ENCODE peak calls at places on chromosomes 5 and 9, in five cellular contexts. One of them, this sample, is unnamed.

GRCh38 chr9:88801214-88801796 is 190.0 kb upstream of the S1PR3 start:
- DNase-seq in GM12878: no peak
- DNase-seq in A549: no peak
- DNase-seq in HCT116: no peak
- DNase-seq in HepG2: no peak
- DNase-seq in this sample: no peak

GRCh38 chr5:67010684-67011409 is 185.8 kb downstream of the CD180 start:
- DNase-seq in GM12878: no peak
- DNase-seq in A549: no peak
- DNase-seq in HCT116: no peak
- DNase-seq in HepG2: no peak
- DNase-seq in this sample: peak

GRCh38 chr5:111834926-111835599 is 78.1 kb upstream of the NREP start:
- DNase-seq in GM12878: no peak
- DNase-seq in A549: no peak
- DNase-seq in HCT116: no peak
- DNase-seq in HepG2: no peak
- DNase-seq in this sample: no peak

GRCh38 chr5:33180900-33181299 is 259.9 kb upstream of the TARS1 start:
- DNase-seq in GM12878: no peak
- DNase-seq in A549: peak
- DNase-seq in HCT116: peak
- DNase-seq in HepG2: no peak
- DNase-seq in this sample: no peak

GRCh38 chr9:89407070-89407469 is 88.8 kb downstream of the SECISBP2 start:
- DNase-seq in GM12878: no peak
- DNase-seq in A549: no peak
- DNase-seq in HCT116: no peak
- DNase-seq in HepG2: no peak
- DNase-seq in this sample: no peak

GRCh38 chr5:74227081-74227480 is 413.4 kb downstream of the ENC1 start:
- DNase-seq in GM12878: no peak
- DNase-seq in A549: no peak
- DNase-seq in HCT116: no peak
- DNase-seq in HepG2: no peak
- DNase-seq in this sample: no peak

GRCh38 chr9:37324261-37324683 is 98.2 kb upstream of the GRHPR start:
- DNase-seq in GM12878: peak
- DNase-seq in A549: no peak
- DNase-seq in HCT116: no peak
- DNase-seq in HepG2: no peak
- DNase-seq in this sample: no peak

GRCh38 chr9:4832786-4833579 is 40.2 kb downstream of the RCL1 start:
- DNase-seq in GM12878: no peak
- DNase-seq in A549: peak
- DNase-seq in HCT116: peak
- DNase-seq in HepG2: peak
- DNase-seq in this sample: peak

GRCh38 chr5:123036391-123037103 is at the start of gene PPIC:
- DNase-seq in GM12878: no peak
- DNase-seq in A549: peak
- DNase-seq in HCT116: peak
- DNase-seq in HepG2: peak
- DNase-seq in this sample: peak

GRCh38 chr5:112878760-112879159 is 17.7 kb downstream of the SRP19 start:
- DNase-seq in GM12878: no peak
- DNase-seq in A549: no peak
- DNase-seq in HCT116: peak
- DNase-seq in HepG2: no peak
- DNase-seq in this sample: no peak

GRCh38 chr9:115838417-115838816 is 315.2 kb upstream of the PAPPA start:
- DNase-seq in GM12878: no peak
- DNase-seq in A549: no peak
- DNase-seq in HCT116: no peak
- DNase-seq in HepG2: no peak
- DNase-seq in this sample: no peak

GRCh38 chr5:159095218-159095617 is 4.5 kb downstream of the EBF1 start:
- DNase-seq in GM12878: no peak
- DNase-seq in A549: no peak
- DNase-seq in HCT116: no peak
- DNase-seq in HepG2: no peak
- DNase-seq in this sample: no peak

DNA sequence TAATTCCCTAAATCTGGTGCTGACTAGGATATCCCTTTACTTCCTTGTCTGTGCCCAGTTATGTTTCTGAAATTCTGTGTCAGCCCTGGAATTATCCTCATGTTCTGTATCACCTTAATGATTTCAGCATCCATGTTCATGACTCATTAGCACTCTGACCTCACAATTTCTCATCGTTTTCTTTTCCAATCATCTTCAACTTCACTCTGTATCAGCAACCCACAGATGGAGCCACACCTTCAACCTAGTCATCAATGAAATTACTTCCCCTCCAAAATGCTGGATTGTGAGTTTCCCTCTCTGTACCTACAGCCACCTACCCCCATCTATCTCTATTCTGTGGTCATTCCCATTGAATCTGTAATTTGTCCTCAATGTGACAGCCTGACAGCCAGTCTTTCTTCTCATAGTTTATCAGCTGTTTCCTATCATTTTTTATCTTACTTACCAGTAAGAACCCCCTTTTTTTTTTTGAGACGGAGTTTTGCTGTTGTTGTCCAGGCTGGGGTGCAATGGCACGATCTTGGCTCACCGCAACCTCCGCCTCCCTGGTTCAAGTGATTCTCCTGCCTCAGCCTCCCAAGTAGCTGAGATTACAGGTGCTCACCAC is 3.1 kb upstream of the IL6ST start:
- DNase-seq in GM12878: no peak
- DNase-seq in A549: no peak
- DNase-seq in HCT116: no peak
- DNase-seq in HepG2: no peak
- DNase-seq in this sample: no peak
- TF ChIP-seq POLR2A in GM12878: no peak
- TF ChIP-seq POLR2A in A549: no peak
- TF ChIP-seq POLR2A in HCT116: no peak
- TF ChIP-seq POLR2A in HepG2: no peak
- TF ChIP-seq POLR2A in this sample: no peak

DNA sequence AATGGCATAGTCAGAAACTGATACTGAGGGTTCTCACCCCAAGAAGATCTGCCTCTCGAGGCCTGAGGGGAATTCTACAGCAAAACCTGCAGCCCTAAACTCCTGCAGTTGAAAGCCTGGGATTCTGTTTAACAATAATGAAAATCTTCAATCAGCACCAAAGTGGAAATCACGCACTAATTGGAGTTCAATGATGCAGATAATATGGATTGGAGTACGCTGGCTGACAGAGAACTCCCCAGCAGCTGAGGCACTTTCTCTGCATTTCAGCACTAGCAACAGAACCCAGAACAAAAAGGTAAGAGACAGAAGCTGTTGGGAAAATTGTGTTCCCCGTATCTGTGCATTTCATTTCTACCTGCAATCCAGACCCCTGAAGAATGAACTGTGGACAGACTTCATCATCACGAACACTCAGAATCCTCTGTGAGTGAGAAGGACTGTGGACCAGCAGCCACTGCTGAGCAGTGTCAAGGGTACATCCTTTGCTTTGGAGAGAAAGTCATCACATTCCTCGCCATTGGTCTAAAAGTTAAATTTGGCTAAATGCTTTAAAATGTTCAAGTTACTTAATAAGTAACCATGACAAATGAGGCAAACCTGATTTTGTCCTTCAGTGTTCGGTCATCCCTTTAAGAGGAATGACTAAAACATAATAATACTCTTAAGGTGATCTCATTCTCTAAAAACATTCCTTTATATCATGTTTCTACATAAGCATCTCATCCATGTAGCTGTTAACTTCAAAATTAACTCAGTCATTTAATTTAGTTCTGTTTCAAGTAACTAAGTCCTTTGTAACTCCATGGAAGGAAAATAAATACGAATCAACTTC is 126.1 kb downstream of the GAS1 start:
- DNase-seq in GM12878: no peak
- DNase-seq in A549: no peak
- DNase-seq in HCT116: no peak
- DNase-seq in HepG2: no peak
- DNase-seq in this sample: no peak
- TF ChIP-seq POLR2A in GM12878: no peak
- TF ChIP-seq POLR2A in A549: no peak
- TF ChIP-seq POLR2A in HCT116: no peak
- TF ChIP-seq POLR2A in HepG2: no peak
- TF ChIP-seq POLR2A in this sample: no peak

DNA sequence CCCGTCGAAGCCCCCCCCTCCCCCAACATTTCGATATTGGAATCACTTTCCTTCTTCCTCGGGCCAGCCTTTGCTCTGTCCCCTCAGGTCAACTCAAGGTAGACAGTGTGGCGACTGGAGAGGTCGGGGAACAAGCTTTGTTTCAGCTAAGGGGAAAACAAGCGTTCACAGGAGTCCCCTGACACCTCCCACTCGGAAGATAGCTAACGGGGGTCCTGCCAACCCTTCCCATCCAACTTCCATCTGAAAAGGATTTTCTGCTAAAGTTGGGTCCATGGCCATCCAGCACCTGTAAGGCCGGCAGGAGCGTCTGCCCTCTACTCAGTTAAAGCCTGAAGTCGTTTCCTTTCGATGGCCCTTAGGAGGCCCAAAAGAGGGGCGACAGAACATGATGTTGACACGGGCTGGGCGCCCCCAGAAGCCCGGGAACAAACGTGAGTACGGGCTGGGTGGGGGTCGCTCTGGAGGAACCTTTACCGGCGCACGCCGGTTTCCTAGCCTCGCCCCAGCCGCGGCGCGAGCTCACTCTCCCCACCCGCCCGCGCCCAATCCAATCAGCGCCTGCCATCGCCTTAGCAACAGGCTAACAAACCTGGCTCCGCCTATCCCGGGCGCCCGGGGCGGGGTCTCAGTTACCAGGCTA is 2.5 kb downstream of the ARRDC3 start:
- DNase-seq in GM12878: peak
- DNase-seq in A549: peak
- DNase-seq in HCT116: peak
- DNase-seq in HepG2: peak
- DNase-seq in this sample: peak
- TF ChIP-seq POLR2A in GM12878: peak
- TF ChIP-seq POLR2A in A549: no peak
- TF ChIP-seq POLR2A in HCT116: no peak
- TF ChIP-seq POLR2A in HepG2: peak
- TF ChIP-seq POLR2A in this sample: peak

DNA sequence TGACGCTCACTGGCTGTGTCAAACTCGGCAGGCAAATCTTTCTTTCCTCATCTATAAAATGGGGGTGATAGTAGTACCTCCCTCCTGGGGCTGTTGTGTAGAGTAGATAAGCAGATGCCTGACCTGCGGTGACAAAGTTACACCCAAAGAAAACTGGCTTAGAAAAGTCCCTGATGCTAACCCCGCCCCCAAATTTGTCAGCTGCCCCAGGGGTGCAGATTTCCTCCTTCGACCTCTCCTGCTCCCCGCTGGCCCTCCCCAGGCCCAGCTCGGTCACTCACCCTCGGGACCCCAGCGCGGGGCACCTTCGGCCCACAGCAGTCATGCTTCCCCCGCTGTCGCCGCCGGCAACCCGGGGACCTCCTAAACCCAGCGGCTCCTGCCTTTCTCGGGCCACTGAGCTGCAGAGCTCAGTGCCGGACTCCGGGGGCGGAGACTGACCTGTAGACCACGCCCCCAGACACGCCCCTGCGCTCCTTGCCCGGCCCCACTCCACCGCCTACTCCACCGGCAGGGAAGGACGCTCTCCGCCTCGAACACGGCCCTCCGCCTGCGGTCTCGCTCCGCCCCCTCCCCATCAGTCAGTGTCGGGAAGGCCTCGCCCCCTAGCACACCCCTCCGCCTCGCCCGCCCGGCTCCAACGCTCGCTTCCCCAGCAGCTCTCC is 7.4 kb downstream of the SH2D3C start:
- DNase-seq in GM12878: peak
- DNase-seq in A549: peak
- DNase-seq in HCT116: peak
- DNase-seq in HepG2: peak
- DNase-seq in this sample: peak
- TF ChIP-seq POLR2A in GM12878: peak
- TF ChIP-seq POLR2A in A549: no peak
- TF ChIP-seq POLR2A in HCT116: no peak
- TF ChIP-seq POLR2A in HepG2: no peak
- TF ChIP-seq POLR2A in this sample: peak

DNA sequence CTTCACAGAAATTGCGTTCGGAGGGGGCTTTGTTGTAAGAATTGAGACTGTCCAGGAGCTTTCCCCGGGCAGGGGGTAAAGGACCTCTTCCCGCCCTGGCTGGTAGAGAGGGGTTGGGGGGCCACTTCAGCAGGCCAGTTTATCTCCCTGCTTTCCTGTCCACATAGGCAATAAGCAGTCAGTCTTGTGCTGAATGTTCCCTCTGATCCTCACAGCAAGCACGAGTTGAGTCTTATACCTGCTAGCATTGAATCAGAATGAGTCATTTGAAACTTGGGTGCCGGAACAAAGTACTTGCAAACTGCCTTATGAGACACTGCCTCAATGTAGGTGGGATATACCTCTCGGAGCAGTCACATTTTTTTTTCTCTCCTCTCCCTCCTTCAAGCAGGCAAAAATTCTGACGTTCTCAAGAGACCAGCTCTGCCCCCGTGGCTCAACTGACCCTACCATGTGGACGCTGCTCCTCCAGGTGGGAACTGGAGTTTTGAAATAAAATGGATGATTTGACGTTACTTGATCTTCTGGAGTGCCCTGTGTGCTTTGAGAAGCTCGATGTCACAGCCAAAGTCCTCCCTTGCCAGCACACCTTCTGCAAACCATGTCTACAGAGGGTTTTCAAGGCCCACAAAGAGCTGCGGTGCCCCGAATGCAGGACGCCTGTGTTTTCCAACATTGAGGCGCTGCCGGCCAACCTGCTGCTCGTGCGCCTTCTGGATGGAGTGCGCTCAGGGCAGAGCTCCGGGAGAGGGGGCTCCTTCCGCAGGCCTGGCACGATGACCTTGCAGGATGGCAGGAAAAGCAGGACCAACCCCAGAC is 1.3 kb downstream of the SH3RF2 start:
- DNase-seq in GM12878: no peak
- DNase-seq in A549: peak
- DNase-seq in HCT116: peak
- DNase-seq in HepG2: peak
- DNase-seq in this sample: peak
- TF ChIP-seq POLR2A in GM12878: no peak
- TF ChIP-seq POLR2A in A549: no peak
- TF ChIP-seq POLR2A in HCT116: no peak
- TF ChIP-seq POLR2A in HepG2: no peak
- TF ChIP-seq POLR2A in this sample: no peak

GRCh38 chr9:94259077-94259847 is at the start of gene ZNF169:
- DNase-seq in GM12878: peak
- DNase-seq in A549: peak
- DNase-seq in HCT116: peak
- DNase-seq in HepG2: peak
- DNase-seq in this sample: peak
- TF ChIP-seq POLR2A in GM12878: peak
- TF ChIP-seq POLR2A in A549: peak
- TF ChIP-seq POLR2A in HCT116: peak
- TF ChIP-seq POLR2A in HepG2: peak
- TF ChIP-seq POLR2A in this sample: peak

GRCh38 chr9:123268240-123268949 is at the start of gene STRBP:
- DNase-seq in GM12878: peak
- DNase-seq in A549: peak
- DNase-seq in HCT116: peak
- DNase-seq in HepG2: peak
- DNase-seq in this sample: peak
- TF ChIP-seq POLR2A in GM12878: peak
- TF ChIP-seq POLR2A in A549: peak
- TF ChIP-seq POLR2A in HCT116: peak
- TF ChIP-seq POLR2A in HepG2: peak
- TF ChIP-seq POLR2A in this sample: peak

This sample was measured in H54.